ENCODE peak calls at places on chromosomes 11 and 22, in nine cellular contexts. One of them, this sample, is unnamed.

GRCh38 chr11:13984616-13985474 is 22.3 kb downstream of the SPON1 start:
- DNase-seq in Peyer's patch: no peak
- DNase-seq in stimulated activated CD4-positive, alpha-beta T cell treated with anti-CD3 and anti-CD28 coated beads, Interleukin-1b, Interleukin-23, amount 100 ng/mL, for 1 hour: no peak
- DNase-seq in cardiac fibroblast: peak
- DNase-seq in SK-N-SH: peak
- DNase-seq in NCI-H1436: no peak
- DNase-seq in stimulated activated CD8-positive, alpha-beta memory T cell treated with anti-CD3 and anti-CD28 coated beads, Interleukin-15, amount 100 ng/mL, for 24 hours: no peak
- DNase-seq in KBM-7: no peak
- DNase-seq in DND-41: no peak
- DNase-seq in this sample: peak

GRCh38 chr11:19739872-19740271 is 27.2 kb downstream of the NAV2 start:
- DNase-seq in SK-N-SH: no peak
- DNase-seq in NCI-H1436: no peak
- DNase-seq in stimulated activated CD8-positive, alpha-beta memory T cell treated with anti-CD3 and anti-CD28 coated beads, Interleukin-15, amount 100 ng/mL, for 24 hours: no peak
- DNase-seq in cardiac fibroblast: peak
- DNase-seq in KBM-7: no peak
- DNase-seq in Peyer's patch: no peak
- DNase-seq in DND-41: no peak
- DNase-seq in stimulated activated CD4-positive, alpha-beta T cell treated with anti-CD3 and anti-CD28 coated beads, Interleukin-1b, Interleukin-23, amount 100 ng/mL, for 1 hour: no peak
- DNase-seq in this sample: peak

GRCh38 chr11:43644626-43645299 is 35.8 kb upstream of the HSD17B12 start:
- DNase-seq in stimulated activated CD4-positive, alpha-beta T cell treated with anti-CD3 and anti-CD28 coated beads, Interleukin-1b, Interleukin-23, amount 100 ng/mL, for 1 hour: no peak
- DNase-seq in cardiac fibroblast: peak
- DNase-seq in DND-41: peak
- DNase-seq in Peyer's patch: no peak
- DNase-seq in stimulated activated CD8-positive, alpha-beta memory T cell treated with anti-CD3 and anti-CD28 coated beads, Interleukin-15, amount 100 ng/mL, for 24 hours: no peak
- DNase-seq in KBM-7: peak
- DNase-seq in NCI-H1436: no peak
- DNase-seq in SK-N-SH: no peak
- DNase-seq in this sample: no peak

GRCh38 chr11:118889796-118890195 is 6.1 kb downstream of the CXCR5 start:
- DNase-seq in SK-N-SH: no peak
- DNase-seq in DND-41: no peak
- DNase-seq in stimulated activated CD4-positive, alpha-beta T cell treated with anti-CD3 and anti-CD28 coated beads, Interleukin-1b, Interleukin-23, amount 100 ng/mL, for 1 hour: no peak
- DNase-seq in NCI-H1436: no peak
- DNase-seq in cardiac fibroblast: peak
- DNase-seq in KBM-7: no peak
- DNase-seq in Peyer's patch: peak
- DNase-seq in stimulated activated CD8-positive, alpha-beta memory T cell treated with anti-CD3 and anti-CD28 coated beads, Interleukin-15, amount 100 ng/mL, for 24 hours: no peak
- DNase-seq in this sample: peak

GRCh38 chr11:8338138-8338537 is 74.5 kb upstream of the LMO1 start:
- DNase-seq in NCI-H1436: peak
- DNase-seq in cardiac fibroblast: peak
- DNase-seq in DND-41: peak
- DNase-seq in stimulated activated CD8-positive, alpha-beta memory T cell treated with anti-CD3 and anti-CD28 coated beads, Interleukin-15, amount 100 ng/mL, for 24 hours: no peak
- DNase-seq in Peyer's patch: peak
- DNase-seq in SK-N-SH: peak
- DNase-seq in KBM-7: peak
- DNase-seq in stimulated activated CD4-positive, alpha-beta T cell treated with anti-CD3 and anti-CD28 coated beads, Interleukin-1b, Interleukin-23, amount 100 ng/mL, for 1 hour: no peak
- DNase-seq in this sample: peak

GRCh38 chr11:124474779-124475178 is 29.3 kb upstream of the OR8B8 start:
- DNase-seq in Peyer's patch: no peak
- DNase-seq in stimulated activated CD4-positive, alpha-beta T cell treated with anti-CD3 and anti-CD28 coated beads, Interleukin-1b, Interleukin-23, amount 100 ng/mL, for 1 hour: no peak
- DNase-seq in NCI-H1436: no peak
- DNase-seq in stimulated activated CD8-positive, alpha-beta memory T cell treated with anti-CD3 and anti-CD28 coated beads, Interleukin-15, amount 100 ng/mL, for 24 hours: no peak
- DNase-seq in SK-N-SH: no peak
- DNase-seq in DND-41: no peak
- DNase-seq in KBM-7: no peak
- DNase-seq in cardiac fibroblast: no peak
- DNase-seq in this sample: no peak

GRCh38 chr11:66882540-66882939 is 25.7 kb downstream of the LRFN4 start:
- DNase-seq in SK-N-SH: no peak
- DNase-seq in DND-41: no peak
- DNase-seq in cardiac fibroblast: no peak
- DNase-seq in Peyer's patch: no peak
- DNase-seq in stimulated activated CD4-positive, alpha-beta T cell treated with anti-CD3 and anti-CD28 coated beads, Interleukin-1b, Interleukin-23, amount 100 ng/mL, for 1 hour: no peak
- DNase-seq in NCI-H1436: no peak
- DNase-seq in KBM-7: no peak
- DNase-seq in stimulated activated CD8-positive, alpha-beta memory T cell treated with anti-CD3 and anti-CD28 coated beads, Interleukin-15, amount 100 ng/mL, for 24 hours: no peak
- DNase-seq in this sample: no peak

GRCh38 chr11:45163956-45164575 is 17.6 kb downstream of the PRDM11 start:
- DNase-seq in cardiac fibroblast: no peak
- DNase-seq in SK-N-SH: no peak
- DNase-seq in DND-41: no peak
- DNase-seq in stimulated activated CD8-positive, alpha-beta memory T cell treated with anti-CD3 and anti-CD28 coated beads, Interleukin-15, amount 100 ng/mL, for 24 hours: no peak
- DNase-seq in stimulated activated CD4-positive, alpha-beta T cell treated with anti-CD3 and anti-CD28 coated beads, Interleukin-1b, Interleukin-23, amount 100 ng/mL, for 1 hour: no peak
- DNase-seq in Peyer's patch: no peak
- DNase-seq in KBM-7: no peak
- DNase-seq in NCI-H1436: no peak
- DNase-seq in this sample: no peak

GRCh38 chr22:50436134-50436830 is 38.6 kb downstream of the SBF1 start:
- DNase-seq in stimulated activated CD8-positive, alpha-beta memory T cell treated with anti-CD3 and anti-CD28 coated beads, Interleukin-15, amount 100 ng/mL, for 24 hours: no peak
- DNase-seq in KBM-7: no peak
- DNase-seq in cardiac fibroblast: no peak
- DNase-seq in SK-N-SH: no peak
- DNase-seq in Peyer's patch: no peak
- DNase-seq in NCI-H1436: no peak
- DNase-seq in stimulated activated CD4-positive, alpha-beta T cell treated with anti-CD3 and anti-CD28 coated beads, Interleukin-1b, Interleukin-23, amount 100 ng/mL, for 1 hour: no peak
- DNase-seq in DND-41: no peak
- DNase-seq in this sample: peak

GRCh38 chr11:103773059-103773458 is 263.4 kb upstream of the DDI1 start:
- DNase-seq in KBM-7: no peak
- DNase-seq in Peyer's patch: no peak
- DNase-seq in SK-N-SH: no peak
- DNase-seq in NCI-H1436: no peak
- DNase-seq in DND-41: no peak
- DNase-seq in cardiac fibroblast: peak
- DNase-seq in stimulated activated CD8-positive, alpha-beta memory T cell treated with anti-CD3 and anti-CD28 coated beads, Interleukin-15, amount 100 ng/mL, for 24 hours: no peak
- DNase-seq in stimulated activated CD4-positive, alpha-beta T cell treated with anti-CD3 and anti-CD28 coated beads, Interleukin-1b, Interleukin-23, amount 100 ng/mL, for 1 hour: no peak
- DNase-seq in this sample: no peak

GRCh38 chr22:20062766-20063083 is 17.3 kb upstream of the DGCR8 start:
- DNase-seq in cardiac fibroblast: peak
- DNase-seq in NCI-H1436: no peak
- DNase-seq in SK-N-SH: no peak
- DNase-seq in stimulated activated CD4-positive, alpha-beta T cell treated with anti-CD3 and anti-CD28 coated beads, Interleukin-1b, Interleukin-23, amount 100 ng/mL, for 1 hour: no peak
- DNase-seq in Peyer's patch: no peak
- DNase-seq in DND-41: no peak
- DNase-seq in stimulated activated CD8-positive, alpha-beta memory T cell treated with anti-CD3 and anti-CD28 coated beads, Interleukin-15, amount 100 ng/mL, for 24 hours: no peak
- DNase-seq in KBM-7: no peak
- DNase-seq in this sample: no peak

GRCh38 chr11:89405629-89406028 is 85.5 kb downstream of the NOX4 start:
- DNase-seq in KBM-7: peak
- DNase-seq in DND-41: no peak
- DNase-seq in stimulated activated CD8-positive, alpha-beta memory T cell treated with anti-CD3 and anti-CD28 coated beads, Interleukin-15, amount 100 ng/mL, for 24 hours: no peak
- DNase-seq in SK-N-SH: no peak
- DNase-seq in Peyer's patch: no peak
- DNase-seq in cardiac fibroblast: peak
- DNase-seq in stimulated activated CD4-positive, alpha-beta T cell treated with anti-CD3 and anti-CD28 coated beads, Interleukin-1b, Interleukin-23, amount 100 ng/mL, for 1 hour: no peak
- DNase-seq in NCI-H1436: no peak
- DNase-seq in this sample: no peak